ENCODE peak calls at places on chromosomes 12 and 14, in nine cellular contexts. G is CD8-positive, alpha-beta memory T cell; D is fibroblast of lung; L is ovary; F is adipocyte; V is A673; U is AG04450; M is fibroblast of pulmonary artery; O is kidney. I is an unnamed sample.

GRCh38 chr14:65993103-65993502 is 493.1 kb upstream of the CCDC196 start:
- DNase-seq in F (no peak), V (no peak), D (no peak), L (no peak), M (no peak), G (no peak), O (no peak), U (no peak), I (no peak)

GRCh38 chr14:90576581-90576980 is 179.8 kb downstream of the CALM1 start:
- DNase-seq in D (peak), O (no peak), U (peak), M (peak), V (no peak), L (no peak), F (no peak), G (no peak), I (peak)

GRCh38 chr14:54775486-54776100 is 127.0 kb downstream of the GCH1 start:
- DNase-seq in L (no peak), F (no peak), U (no peak), D (no peak), V (no peak), G (no peak), O (no peak), M (no peak), I (no peak)

GRCh38 chr12:18165422-18165871 is 75.5 kb upstream of the RERGL start:
- DNase-seq in M (peak), O (no peak), L (no peak), V (no peak), G (no peak), D (peak), U (no peak), F (peak), I (peak)

GRCh38 chr14:51395361-51395849 is 155.4 kb downstream of the TMX1 start:
- DNase-seq in F (peak), V (no peak), D (peak), G (no peak), U (peak), L (peak), O (peak), M (peak), I (peak)

GRCh38 chr12:91854725-91855124 is 290.9 kb downstream of the BTG1 start:
- DNase-seq in V (no peak), L (no peak), G (no peak), M (peak), F (peak), O (no peak), U (no peak), D (no peak), I (peak)

GRCh38 chr12:100830003-100830795 is 35.6 kb downstream of the ANO4 start:
- DNase-seq in V (no peak), D (no peak), U (no peak), L (no peak), G (no peak), F (no peak), M (no peak), O (no peak), I (no peak)

GRCh38 chr12:125794401-125794800 is 729.2 kb downstream of the AACS start:
- DNase-seq in G (no peak), O (no peak), M (no peak), F (no peak), L (no peak), V (no peak), U (no peak), D (peak), I (no peak)

GRCh38 chr12:112738531-112738930 is 53.0 kb upstream of the RPH3A start:
- DNase-seq in U (no peak), F (peak), L (no peak), M (no peak), D (no peak), G (no peak), V (no peak), O (no peak), I (no peak)

GRCh38 chr12:53052419-53053222 is 2.8 kb downstream of the TNS2 start:
- DNase-seq in M (peak), O (peak), L (peak), G (no peak), V (no peak), U (no peak), F (peak), D (peak), I (peak)

DNA sequence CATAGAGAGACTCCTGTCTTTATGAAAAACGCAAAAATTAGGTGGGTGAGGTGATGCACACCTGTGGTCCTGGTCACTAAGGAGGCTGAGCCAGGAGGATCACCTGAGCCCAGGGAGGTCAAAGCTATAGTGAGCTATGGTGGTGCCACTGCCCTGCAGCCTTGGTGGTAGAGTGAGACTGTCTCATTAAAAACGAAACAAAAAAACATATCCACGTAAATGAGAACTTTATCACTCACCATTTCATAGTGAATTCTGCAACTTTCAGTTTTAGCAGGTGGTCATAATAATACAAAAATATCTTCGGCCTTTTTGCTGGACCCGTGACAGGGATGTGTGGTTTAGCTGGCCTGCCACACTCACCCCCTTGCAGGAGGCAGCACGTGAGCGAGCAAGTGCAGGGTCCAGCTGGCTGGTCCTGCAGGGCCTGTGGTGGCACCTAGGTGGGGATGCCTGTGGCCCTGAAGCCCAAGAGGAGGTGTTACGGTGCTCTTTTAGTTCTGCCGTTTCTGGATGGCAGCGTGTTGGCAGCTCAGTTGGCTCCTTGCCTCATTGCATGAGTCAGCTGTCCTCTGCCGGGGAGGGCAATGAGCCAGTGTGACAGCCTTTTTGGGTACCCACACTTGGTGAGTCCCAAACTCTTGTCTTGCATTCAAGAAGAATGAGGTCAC is 1330.7 kb upstream of the TMEM132C start:
- DNase-seq in O (no peak), U (no peak), F (peak), D (peak), M (no peak), G (no peak), V (peak), L (no peak), I (no peak)
- H3K4me3 ChIP-seq in O (no peak), U (no peak), F (no peak), D (no peak), M (no peak), G (no peak), V (no peak), L (no peak), I (no peak)

GRCh38 chr12:32680787-32681186 is 1.7 kb downstream of the DNM1L start:
- DNase-seq in M (no peak), V (no peak), D (no peak), G (no peak), O (no peak), U (no peak), L (no peak), F (peak), I (no peak)
- H3K4me3 ChIP-seq in M (peak), V (peak), D (peak), G (no peak), O (no peak), U (peak), L (peak), F (peak), I (peak)

DNA sequence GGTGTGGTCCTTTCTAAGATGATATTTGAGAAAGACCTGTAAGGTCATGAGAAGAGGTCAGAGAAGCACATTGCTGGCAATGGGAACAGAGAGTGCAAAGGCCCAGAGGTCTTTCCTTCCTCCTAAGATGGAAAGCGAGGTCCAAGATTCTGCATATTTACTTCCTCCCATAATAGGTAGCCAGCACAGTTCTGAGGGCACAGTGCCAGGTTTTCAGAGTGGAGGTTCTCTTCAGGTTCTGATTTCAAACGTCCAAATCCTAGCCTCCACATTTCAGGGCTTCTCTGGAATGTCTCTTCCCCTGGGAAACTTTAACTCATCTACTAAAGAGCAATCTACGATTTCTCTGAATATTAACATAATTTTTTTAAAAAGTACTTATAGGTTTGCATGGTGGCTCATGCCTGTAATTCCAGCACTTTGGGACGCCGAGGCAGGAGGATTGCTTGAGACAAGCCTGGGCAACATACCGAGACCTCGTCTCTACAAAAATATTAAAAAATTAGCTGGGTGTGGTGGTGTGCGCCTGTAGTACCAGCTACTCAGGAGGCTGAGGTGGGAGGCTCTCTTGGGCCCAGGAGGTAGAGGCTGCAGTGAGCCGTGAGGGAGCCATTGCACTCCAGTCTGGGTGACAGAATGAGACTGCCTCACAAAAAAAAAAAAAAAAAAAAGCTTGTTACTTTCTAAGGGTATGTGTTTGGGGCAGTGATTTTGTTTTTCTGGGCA is 526 bp upstream of the MRPL42 start:
- DNase-seq in L (peak), U (no peak), D (no peak), O (no peak), M (no peak), F (no peak), G (no peak), V (no peak), I (no peak)
- H3K4me3 ChIP-seq in L (peak), U (no peak), D (no peak), O (peak), M (no peak), F (peak), G (peak), V (peak), I (no peak)

GRCh38 chr12:109153711-109154434 is 37.5 kb downstream of the ACACB start:
- DNase-seq in F (no peak), U (no peak), M (no peak), O (no peak), G (no peak), V (no peak), D (no peak), L (peak), I (no peak)
- H3K4me3 ChIP-seq in F (peak), U (peak), M (peak), O (peak), G (peak), V (peak), D (peak), L (peak), I (peak)

DNA sequence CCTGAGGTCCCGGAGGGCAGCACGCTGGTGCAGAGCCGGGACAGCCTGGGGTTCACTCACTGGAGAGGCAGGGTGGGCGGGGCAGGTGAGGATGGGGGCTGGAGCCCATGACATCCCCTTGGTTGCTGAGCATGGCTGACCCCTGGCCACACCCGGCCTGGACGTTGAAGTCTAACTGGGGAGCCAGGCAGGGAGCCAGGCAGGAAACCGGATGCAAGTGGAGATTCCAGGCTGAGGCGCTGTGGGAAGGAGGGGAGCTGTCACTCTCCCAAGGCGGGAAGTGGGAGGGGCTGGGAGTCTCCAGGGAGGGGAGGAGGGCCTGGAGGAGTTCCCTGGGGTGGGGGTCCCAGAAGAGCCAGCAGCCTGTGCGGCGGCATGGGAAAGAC is 7.7 kb upstream of the INF2 start:
- DNase-seq in M (peak), V (peak), G (no peak), O (peak), D (peak), F (peak), U (no peak), L (peak), I (peak)
- H3K4me3 ChIP-seq in M (peak), V (peak), G (no peak), O (no peak), D (peak), F (peak), U (peak), L (no peak), I (peak)

DNA sequence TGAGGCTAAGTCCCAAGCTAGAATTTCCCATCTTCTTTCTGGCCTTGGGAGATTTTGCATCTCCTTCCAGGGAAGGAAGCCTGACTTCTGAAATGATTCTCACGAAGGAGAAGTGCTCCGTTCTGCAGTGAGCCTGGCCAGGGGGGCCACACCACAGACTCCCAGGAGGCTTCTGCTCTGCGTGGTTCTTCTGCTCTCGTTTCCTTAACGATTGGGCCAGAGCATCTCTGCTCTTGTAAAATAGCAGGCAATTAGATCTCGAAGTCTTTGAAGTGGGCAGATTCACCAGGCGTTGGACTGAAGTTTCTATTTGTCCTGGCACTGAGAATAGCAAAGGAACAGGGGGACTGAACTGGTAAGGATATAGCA is 6.7 kb upstream of the BATF start:
- DNase-seq in M (no peak), L (no peak), D (no peak), U (no peak), F (no peak), G (no peak), O (no peak), V (no peak), I (peak)
- H3K4me3 ChIP-seq in M (no peak), L (no peak), D (peak), U (no peak), F (peak), G (peak), O (no peak), V (no peak), I (peak)